ENCODE peak calls at places on chromosomes 6 and 20, in seven cellular contexts. N is lung microvascular endothelial cell; Y is CD4-positive, alpha-beta memory T cell; A is pons; J is AG04450; X is RWPE2; V is germinal center. W is an unnamed sample.

GRCh38 chr20:45181639-45182038 is 6.9 kb downstream of the PI3 start:
- DNase-seq in A (no peak), Y (no peak), V (no peak), X (no peak), N (no peak), J (no peak), W (no peak)

GRCh38 chr6:151389640-151390275 is 1.6 kb downstream of the ZBTB2 start:
- DNase-seq in X (no peak), V (peak), N (peak), Y (no peak), A (peak), J (no peak), W (no peak)

GRCh38 chr20:34522969-34523871 is 7.0 kb downstream of the DYNLRB1 start:
- DNase-seq in V (peak), N (peak), X (peak), J (peak), A (no peak), Y (peak), W (no peak)

GRCh38 chr6:38305995-38306681 is 333.6 kb downstream of the BTBD9 start:
- DNase-seq in V (no peak), J (no peak), N (no peak), A (no peak), Y (no peak), X (no peak), W (no peak)

GRCh38 chr6:131281471-131282270 is 146.4 kb downstream of the AKAP7 start:
- DNase-seq in A (peak), V (peak), Y (peak), X (no peak), N (peak), J (no peak), W (peak)

GRCh38 chr20:3842332-3842930 is 4.2 kb upstream of the MAVS start:
- DNase-seq in X (no peak), N (no peak), A (no peak), J (no peak), V (no peak), Y (no peak), W (no peak)

GRCh38 chr20:53806683-53807401 is 213.2 kb upstream of the ZNF217 start:
- DNase-seq in A (no peak), N (no peak), V (no peak), X (peak), Y (no peak), J (no peak), W (no peak)

GRCh38 chr6:33490198-33490597 is 35.8 kb downstream of the ZBTB9 start:
- DNase-seq in X (no peak), V (no peak), N (no peak), Y (no peak), J (no peak), A (no peak), W (no peak)

GRCh38 chr6:136113736-136114173 is 136.4 kb downstream of the MTFR2 start:
- DNase-seq in V (no peak), X (no peak), J (peak), A (no peak), N (peak), Y (no peak), W (peak)

GRCh38 chr6:92354270-92354831 is 1065.0 kb downstream of the EPHA7 start:
- DNase-seq in J (no peak), V (no peak), X (no peak), A (no peak), Y (no peak), N (no peak), W (no peak)

GRCh38 chr6:142378138-142378875 is 76.5 kb downstream of the ADGRG6 start:
- DNase-seq in J (no peak), X (no peak), Y (no peak), V (no peak), N (peak), A (peak), W (peak)

GRCh38 chr6:3746119-3746691 is 5.3 kb downstream of the PXDC1 start:
- DNase-seq in X (no peak), J (no peak), N (no peak), Y (no peak), A (no peak), V (peak), W (no peak)

GRCh38 chr20:15523431-15523830 is 1049.8 kb downstream of the KIF16B start:
- DNase-seq in A (no peak), Y (no peak), N (no peak), J (no peak), V (no peak), X (no peak), W (no peak)

GRCh38 chr6:44453146-44453545 is 65.6 kb downstream of the CDC5L start:
- DNase-seq in J (no peak), X (no peak), V (no peak), Y (no peak), A (no peak), N (no peak), W (no peak)

GRCh38 chr6:80976336-80976735 is 776.1 kb downstream of the TENT5A start:
- DNase-seq in N (no peak), Y (no peak), V (no peak), J (no peak), X (no peak), A (no peak), W (no peak)

GRCh38 chr20:48706710-48707339 is 121.0 kb downstream of the PREX1 start:
- DNase-seq in V (no peak), A (no peak), J (no peak), N (no peak), Y (peak), X (no peak), W (no peak)

GRCh38 chr20:15854871-15855270 is 718.4 kb downstream of the KIF16B start:
- DNase-seq in X (no peak), N (no peak), A (no peak), J (no peak), V (no peak), Y (no peak), W (no peak)

GRCh38 chr6:129750390-129750789 is 40.4 kb upstream of the ARHGAP18 start:
- DNase-seq in V (no peak), Y (no peak), X (no peak), J (no peak), A (no peak), N (peak), W (no peak)

GRCh38 chr20:1813101-1813529 is 82.1 kb upstream of the SIRPA start:
- DNase-seq in V (no peak), Y (no peak), J (peak), N (peak), X (no peak), A (no peak), W (peak)

W was measured in pulmonary artery endothelial cell.